ENCODE peak calls at places on chromosomes 4 and X, in seven cellular contexts. Q, F, T, D, X, P and K are unnamed samples.

GRCh38 chrX:53284684-53285447 is 3.5 kb upstream of the IQSEC2 start:
- DNase-seq in Q (no peak), F (peak), T (peak), D (peak), X (peak), P (peak), K (peak)

GRCh38 chrX:68697036-68697435 is 49.6 kb downstream of the STARD8 start:
- DNase-seq in Q (no peak), F (no peak), T (no peak), D (no peak), X (no peak), P (no peak), K (no peak)

GRCh38 chrX:11239230-11239629 is 54.0 kb upstream of the AMELX start:
- DNase-seq in Q (no peak), F (peak), T (no peak), D (no peak), X (no peak), P (no peak), K (no peak)

GRCh38 chr4:64774626-64775025 is 365.4 kb upstream of the TECRL start:
- DNase-seq in Q (no peak), F (no peak), T (no peak), D (no peak), X (no peak), P (no peak), K (no peak)

GRCh38 chrX:22396408-22396807 is 123.7 kb downstream of the CBLL2 start:
- DNase-seq in Q (no peak), F (no peak), T (no peak), D (no peak), X (no peak), P (no peak), K (no peak)

GRCh38 chrX:39766085-39766726 is 331.6 kb downstream of the BCOR start:
- DNase-seq in Q (no peak), F (peak), T (no peak), D (no peak), X (no peak), P (no peak), K (no peak)

GRCh38 chrX:123835661-123836371 is 24.0 kb upstream of the XIAP start:
- DNase-seq in Q (no peak), F (no peak), T (no peak), D (no peak), X (no peak), P (no peak), K (no peak)

GRCh38 chr4:146143888-146144287 is 31.6 kb upstream of the LSM6 start:
- DNase-seq in Q (no peak), F (no peak), T (no peak), D (no peak), X (no peak), P (no peak), K (no peak)

GRCh38 chr4:22191565-22192301 is 243.2 kb upstream of the KCNIP4 start:
- DNase-seq in Q (no peak), F (no peak), T (no peak), D (no peak), X (no peak), P (no peak), K (no peak)

GRCh38 chrX:119688856-119689455 is 4.0 kb downstream of the SEPTIN6 start:
- DNase-seq in Q (no peak), F (no peak), T (no peak), D (no peak), X (no peak), P (no peak), K (no peak)

GRCh38 chr4:168528131-168528949 is 31.5 kb downstream of the PALLD start:
- DNase-seq in Q (no peak), F (no peak), T (no peak), D (no peak), X (no peak), P (no peak), K (no peak)

GRCh38 chr4:72899214-72899613 is 170.3 kb downstream of the COX18 start:
- DNase-seq in Q (no peak), F (no peak), T (no peak), D (no peak), X (no peak), P (no peak), K (no peak)

GRCh38 chr4:16123356-16124084 is 39.7 kb upstream of the PROM1 start:
- DNase-seq in Q (no peak), F (no peak), T (no peak), D (peak), X (peak), P (no peak), K (no peak)

GRCh38 chrX:10660171-10660570 is 39.8 kb upstream of the MID1 start:
- DNase-seq in Q (no peak), F (peak), T (no peak), D (peak), X (no peak), P (no peak), K (no peak)

GRCh38 chrX:118499295-118499694 is 3.7 kb downstream of the DOCK11 start:
- DNase-seq in Q (no peak), F (peak), T (no peak), D (peak), X (no peak), P (no peak), K (no peak)